ENCODE peak calls at places on chromosomes 13 and 19, in five cellular contexts. Z, S, D, K and J are unnamed samples.

GRCh38 chr13:48489003-48489402 is 43.9 kb downstream of the RCBTB2 start:
- DNase-seq in S (no peak), D (no peak), K (no peak), Z (no peak), J (no peak)

GRCh38 chr13:65034266-65034665 is 2195.9 kb downstream of the PCDH9 start:
- DNase-seq in Z (no peak), D (no peak), K (no peak), S (no peak), J (no peak)

GRCh38 chr13:66837246-66837645 is 392.9 kb downstream of the PCDH9 start:
- DNase-seq in D (no peak), K (no peak), S (no peak), Z (no peak), J (no peak)

GRCh38 chr13:97141564-97142005 is 80.5 kb upstream of the MBNL2 start:
- DNase-seq in Z (peak; percentile 73), S (peak; percentile 96), K (peak; percentile 94), D (peak; percentile 89), J (peak; percentile 90)

GRCh38 chr13:48727252-48728011 is 73.7 kb downstream of the CYSLTR2 start:
- DNase-seq in D (peak; percentile 61), S (no peak), Z (no peak), K (peak; percentile 70), J (peak; percentile 70)

GRCh38 chr13:56755181-56755580 is 385.5 kb upstream of the PRR20A start:
- DNase-seq in Z (no peak), K (no peak), S (peak; percentile 26), D (no peak), J (no peak)

GRCh38 chr19:27392027-27392632 is 1820.8 kb downstream of the UQCRFS1 start:
- DNase-seq in K (no peak), Z (no peak), D (no peak), S (no peak), J (no peak)

GRCh38 chr19:43820098-43820860 is 6.8 kb upstream of the ZNF283 start:
- DNase-seq in Z (peak; percentile 43), K (peak; percentile 42), S (peak; percentile 62), D (peak; percentile 53), J (peak; percentile 55)

GRCh38 chr19:22532388-22533310 is 101.5 kb upstream of the ZNF492 start:
- DNase-seq in Z (no peak), K (no peak), S (no peak), D (no peak), J (no peak)

GRCh38 chr13:72174549-72174948 is 307.5 kb upstream of the DACH1 start:
- DNase-seq in D (peak; percentile 11), K (no peak), S (no peak), Z (no peak), J (no peak)

GRCh38 chr13:67106502-67107057 is 123.6 kb downstream of the PCDH9 start:
- DNase-seq in Z (no peak), K (no peak), S (no peak), D (no peak), J (no peak)

GRCh38 chr19:51810228-51810627 is 15.3 kb downstream of the FPR3 start:
- DNase-seq in Z (peak; percentile 26), S (no peak), D (peak; percentile 32), K (no peak), J (peak; percentile 10)

GRCh38 chr13:109955598-109955997 is 169.2 kb upstream of the IRS2 start:
- DNase-seq in D (peak; percentile 90), S (no peak), K (peak; percentile 53), Z (peak; percentile 74), J (peak; percentile 28)

GRCh38 chr19:52270266-52270885 is 989 bp downstream of the ZNF766 start:
- DNase-seq in K (peak; percentile 17), Z (peak; percentile 22), S (peak; percentile 2), D (no peak), J (peak; percentile 28)

GRCh38 chr19:30208661-30209060 is 163.5 kb upstream of the ZNF536 start:
- DNase-seq in K (no peak), Z (no peak), S (no peak), D (no peak), J (no peak)

GRCh38 chr13:21395953-21396352 is 63.1 kb downstream of the ZDHHC20 start:
- DNase-seq in S (no peak), K (no peak), Z (no peak), D (no peak), J (no peak)

GRCh38 chr13:97068146-97068545 is 73.9 kb upstream of the OXGR1 start:
- DNase-seq in K (peak; percentile 6), Z (no peak), D (peak; percentile 90), S (no peak), J (no peak)

GRCh38 chr19:39969681-39970423 is 1.1 kb upstream of the PSMC4 start:
- DNase-seq in Z (no peak), S (no peak), K (no peak), D (no peak), J (no peak)

GRCh38 chr19:47497073-47497766 is 13.2 kb upstream of the KPTN start:
- DNase-seq in K (no peak), D (no peak), Z (no peak), S (no peak), J (no peak)

GRCh38 chr13:44906758-44907157 is 82.5 kb downstream of the NUFIP1 start:
- DNase-seq in K (peak; percentile 71), Z (peak; percentile 71), D (peak; percentile 59), S (no peak), J (peak; percentile 55)

GRCh38 chr13:89380101-89380500 is 1708.9 kb downstream of the SLITRK5 start:
- DNase-seq in K (no peak), S (peak; percentile 74), Z (no peak), D (peak; percentile 13), J (no peak)

GRCh38 chr19:45245334-45245787 is at the start of gene EXOC3L2:
- DNase-seq in D (no peak), K (no peak), S (no peak), Z (no peak), J (no peak)

GRCh38 chr19:34834513-34834912 is 61.5 kb upstream of the ZNF599 start:
- DNase-seq in S (no peak), K (no peak), D (no peak), Z (no peak), J (no peak)

GRCh38 chr19:48745208-48745995 is 1.3 kb downstream of the IZUMO1 start:
- DNase-seq in S (peak; percentile 74), K (peak; percentile 57), D (peak; percentile 80), Z (peak; percentile 43), J (peak; percentile 64)

GRCh38 chr13:46160474-46161066 is 21.4 kb downstream of the LCP1 start:
- DNase-seq in K (peak; percentile 54), D (peak; percentile 79), Z (peak; percentile 64), S (peak; percentile 68), J (peak; percentile 60)

GRCh38 chr19:39918183-39918651 is 16.2 kb downstream of the FCGBP start:
- DNase-seq in S (no peak), D (no peak), Z (no peak), K (no peak), J (no peak)

GRCh38 chr13:33111414-33112110 is 95.3 kb downstream of the KL start:
- DNase-seq in K (peak; percentile 61), S (no peak), Z (peak; percentile 94), D (peak; percentile 78), J (peak; percentile 83)

DNA sequence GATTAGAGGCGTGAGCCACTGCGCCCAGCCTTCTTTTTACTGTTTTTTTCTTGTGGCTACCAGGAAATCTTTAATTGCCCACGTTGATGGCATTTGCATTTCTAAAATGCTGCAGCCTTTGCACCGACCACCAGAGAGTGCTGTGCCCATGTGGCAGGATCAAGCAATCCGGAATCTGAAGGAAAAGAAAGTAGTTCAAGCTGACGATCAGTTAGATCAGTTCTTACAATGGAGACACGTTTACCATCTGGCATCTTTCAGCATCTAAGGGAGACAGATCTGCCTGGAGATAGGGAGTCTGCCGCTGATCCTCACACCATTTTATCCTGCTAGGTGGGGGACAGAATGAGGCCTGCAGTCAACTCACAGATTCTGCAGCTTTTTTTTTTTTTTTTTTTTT is 19.9 kb downstream of the TINCR start:
- DNase-seq in K (peak; percentile 51), D (peak; percentile 61), Z (peak; percentile 48), S (peak; percentile 63), J (peak; percentile 33)
- TF ChIP-seq CTCF in K (peak; percentile 68), D (peak; percentile 77), Z (peak; percentile 70), S (peak; percentile 76), J (peak; percentile 66)

GRCh38 chr13:30037306-30037705 is 186.9 kb upstream of the UBL3 start:
- DNase-seq in D (no peak), S (no peak), Z (peak; percentile 34), K (no peak), J (no peak)
- H3K4me3 ChIP-seq in D (no peak overlapping the region), S (no peak overlapping the region), Z (no peak overlapping the region), K (no peak overlapping the region), J (no peak overlapping the region)

DNA sequence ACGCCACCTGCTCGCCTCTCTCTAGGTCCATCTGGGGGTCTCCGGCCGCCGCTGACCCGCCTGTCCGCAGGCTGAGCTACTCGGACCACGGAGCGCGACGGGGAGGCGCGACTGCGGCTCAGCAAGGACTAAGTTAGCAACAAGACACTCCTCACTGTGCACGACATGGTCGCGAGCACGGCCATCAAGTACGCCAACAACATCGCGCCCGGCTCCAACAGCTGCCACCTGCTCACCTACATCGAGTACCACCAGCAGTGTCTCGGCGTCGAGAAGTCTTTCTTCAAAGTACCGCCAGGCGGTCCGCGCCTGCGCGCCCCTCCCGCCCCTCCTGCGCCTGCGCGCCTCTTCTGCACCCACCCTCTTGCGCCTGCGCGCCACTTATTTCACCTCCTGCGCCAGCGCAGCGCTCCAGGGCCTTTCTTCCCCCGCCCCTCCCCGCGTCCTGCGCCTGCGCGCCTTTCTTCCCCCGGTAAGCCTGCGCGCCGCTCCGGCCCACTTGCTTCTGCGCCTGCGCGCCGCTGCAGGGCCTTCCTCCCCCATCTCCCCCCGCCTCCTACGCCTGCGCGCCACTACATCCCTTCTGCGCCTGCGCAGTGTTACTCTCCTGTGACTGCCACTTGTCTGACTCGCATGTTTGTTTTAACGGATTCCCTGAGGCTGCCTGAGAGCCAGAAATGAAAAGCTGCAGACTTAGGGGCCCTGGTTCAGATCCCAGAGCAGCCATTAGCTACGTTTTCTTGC is 63.9 kb downstream of the ACSBG2 start:
- DNase-seq in D (peak; percentile 99), S (peak; percentile 98), Z (peak; percentile 97), K (peak; percentile 98), J (peak; percentile 98)
- TF ChIP-seq CTCF in D (peak; percentile 39), S (peak; percentile 34), Z (peak; percentile 28), K (peak; percentile 29), J (peak; percentile 27)

DNA sequence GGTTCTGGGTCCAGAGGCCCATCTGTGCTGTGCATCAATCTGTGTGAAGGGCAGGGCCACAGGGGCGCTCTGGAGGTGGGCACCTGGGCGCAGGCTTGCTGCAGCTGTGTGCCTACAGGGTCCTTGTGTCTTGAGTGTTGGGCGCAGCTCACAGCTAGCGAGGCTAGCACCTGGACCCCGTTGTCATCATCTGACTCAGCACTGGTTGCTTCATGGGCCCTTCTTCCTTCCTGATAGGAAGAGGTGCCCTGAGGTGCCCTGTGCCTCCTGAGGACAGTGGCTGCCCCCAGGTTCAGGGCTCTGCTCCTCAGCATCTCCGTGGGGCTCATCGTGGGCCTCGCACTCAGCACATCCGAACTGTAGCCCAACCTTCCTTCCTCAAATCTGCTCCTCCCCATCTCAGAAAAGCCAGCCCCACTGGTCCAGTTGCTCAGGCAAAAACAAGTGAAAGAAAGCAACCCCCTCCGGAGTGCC is 54.8 kb downstream of the GATAD2A start:
- DNase-seq in D (no peak), Z (no peak), S (peak; percentile 53), K (peak; percentile 40), J (peak; percentile 32)
- H3K4me3 ChIP-seq in D (no peak overlapping the region), Z (no peak overlapping the region), S (no peak overlapping the region), K (no peak overlapping the region), J (no peak overlapping the region)